ENCODE peak calls at places on chromosomes 3 and 15, in four cellular contexts. Z, W, D and Y are unnamed samples.

GRCh38 chr15:63884953-63885352 is 51.2 kb upstream of the HERC1 start:
- DNase-seq in Z (no peak), W (no peak), D (no peak), Y (no peak)

GRCh38 chr15:92809880-92810361 is 90.2 kb upstream of the CHD2 start:
- DNase-seq in Z (no peak), W (no peak), D (peak), Y (no peak)

GRCh38 chr3:82133070-82133606 is 371.7 kb upstream of the GBE1 start:
- DNase-seq in Z (peak), W (peak), D (peak), Y (peak)

GRCh38 chr3:146181181-146181580 is 20.2 kb upstream of the PLOD2 start:
- DNase-seq in Z (no peak), W (no peak), D (no peak), Y (no peak)

GRCh38 chr15:98428253-98428989 is 219.9 kb upstream of the IGF1R start:
- DNase-seq in Z (peak), W (peak), D (peak), Y (peak)

GRCh38 chr15:40420071-40420713 is 14.6 kb downstream of the IVD start:
- DNase-seq in Z (no peak), W (no peak), D (no peak), Y (no peak)

GRCh38 chr3:181730364-181730763 is 18.6 kb downstream of the SOX2 start:
- DNase-seq in Z (no peak), W (no peak), D (no peak), Y (no peak)

GRCh38 chr3:161796780-161797179 is 300.2 kb downstream of the OTOL1 start:
- DNase-seq in Z (no peak), W (no peak), D (no peak), Y (no peak)

GRCh38 chr3:160296591-160296990 is 71.4 kb downstream of the C3orf80 start:
- DNase-seq in Z (no peak), W (no peak), D (no peak), Y (no peak)

GRCh38 chr15:52760562-52760961 is 29.6 kb downstream of the ONECUT1 start:
- DNase-seq in Z (no peak), W (no peak), D (no peak), Y (no peak)

GRCh38 chr3:186683996-186684395 is 18.2 kb downstream of the HRG start:
- DNase-seq in Z (no peak), W (no peak), D (no peak), Y (no peak)

GRCh38 chr3:7328339-7328738 is 467.4 kb downstream of the GRM7 start:
- DNase-seq in Z (no peak), W (no peak), D (no peak), Y (no peak)

GRCh38 chr3:59894425-59895146 is 844.8 kb upstream of the CFAP20DC start:
- DNase-seq in Z (no peak), W (no peak), D (no peak), Y (no peak)

GRCh38 chr3:34886443-34886842 is 752.9 kb upstream of the ARPP21 start:
- DNase-seq in Z (no peak), W (no peak), D (no peak), Y (peak)

GRCh38 chr3:26574766-26575165 is 47.8 kb upstream of the LRRC3B start:
- DNase-seq in Z (no peak), W (no peak), D (no peak), Y (no peak)

GRCh38 chr15:91308855-91309254 is 208.8 kb downstream of the SV2B start:
- DNase-seq in Z (no peak), W (no peak), D (no peak), Y (no peak)

GRCh38 chr15:78407889-78408640 is 30.0 kb upstream of the IREB2 start:
- DNase-seq in Z (no peak), W (no peak), D (no peak), Y (peak)

GRCh38 chr3:57827757-57828156 is 71.6 kb downstream of the SLMAP start:
- DNase-seq in Z (no peak), W (no peak), D (no peak), Y (no peak)

GRCh38 chr15:74858366-74858735 is 14.8 kb downstream of the SCAMP2 start:
- DNase-seq in Z (no peak), W (no peak), D (no peak), Y (no peak)

GRCh38 chr15:78509726-78510312 is 2.4 kb downstream of the HYKK start:
- DNase-seq in Z (no peak), W (no peak), D (no peak), Y (no peak)

GRCh38 chr3:167110906-167111305 is 269.2 kb downstream of the ZBBX start:
- DNase-seq in Z (no peak), W (no peak), D (no peak), Y (no peak)

GRCh38 chr3:158084661-158085060 is 21.6 kb downstream of the SHOX2 start:
- DNase-seq in Z (no peak), W (no peak), D (no peak), Y (no peak)

GRCh38 chr3:47824541-47825473 is 21.9 kb downstream of the DHX30 start:
- DNase-seq in Z (peak), W (peak), D (peak), Y (peak)

GRCh38 chr3:107117922-107118576 is 259.2 kb upstream of the CCDC54 start:
- DNase-seq in Z (peak), W (peak), D (peak), Y (peak)

GRCh38 chr15:98658831-98659699 is 10.7 kb downstream of the IGF1R start:
- DNase-seq in Z (peak), W (peak), D (peak), Y (peak)

GRCh38 chr15:68646751-68647150 is 68.0 kb downstream of the CORO2B start:
- DNase-seq in Z (no peak), W (no peak), D (no peak), Y (peak)

GRCh38 chr3:139110072-139110830 is 65.6 kb upstream of the PRR23C start:
- DNase-seq in Z (no peak), W (no peak), D (no peak), Y (no peak)

GRCh38 chr15:78840661-78841060 is 29.4 kb upstream of the ADAMTS7 start:
- DNase-seq in Z (no peak), W (no peak), D (no peak), Y (peak)

GRCh38 chr3:46520531-46520930 is 22.8 kb downstream of the RTP3 start:
- DNase-seq in Z (no peak), W (no peak), D (no peak), Y (no peak)

GRCh38 chr3:46586738-46587246 is 20.7 kb upstream of the LRRC2 start:
- DNase-seq in Z (no peak), W (no peak), D (no peak), Y (no peak)

GRCh38 chr3:52779411-52780297 is 2.3 kb downstream of the ITIH1 start:
- DNase-seq in Z (no peak), W (no peak), D (no peak), Y (no peak)

GRCh38 chr3:170323371-170323770 is 34.1 kb upstream of the SKIL start:
- DNase-seq in Z (no peak), W (peak), D (no peak), Y (no peak)

GRCh38 chr15:67943475-67943874 is 103.6 kb upstream of the RNU6-1 start:
- DNase-seq in Z (no peak), W (peak), D (no peak), Y (no peak)

GRCh38 chr15:99590913-99591646 is 25.3 kb downstream of the MEF2A start:
- DNase-seq in Z (no peak), W (no peak), D (no peak), Y (no peak)

GRCh38 chr3:57036952-57037351 is 23.5 kb upstream of the SPATA12 start:
- DNase-seq in Z (no peak), W (no peak), D (no peak), Y (no peak)

GRCh38 chr3:139537325-139537724 is 2.2 kb downstream of the RBP1 start:
- DNase-seq in Z (peak), W (peak), D (no peak), Y (peak)

GRCh38 chr15:91338763-91339162 is 238.7 kb downstream of the SV2B start:
- DNase-seq in Z (no peak), W (no peak), D (no peak), Y (no peak)

GRCh38 chr15:43218908-43219706 is 1.7 kb downstream of the EPB42 start:
- DNase-seq in Z (no peak), W (no peak), D (peak), Y (peak)

GRCh38 chr3:126147147-126147931 is 33.0 kb downstream of the ALDH1L1 start:
- DNase-seq in Z (no peak), W (no peak), D (no peak), Y (no peak)
- TF ChIP-seq ELF1 in Z (no peak), W (no peak), D (no peak), Y (no peak)

GRCh38 chr3:127674099-127674792 is 1.5 kb downstream of the ABTB1 start:
- DNase-seq in Z (no peak), W (no peak), D (no peak), Y (no peak)
- TF ChIP-seq ELF1 in Z (no peak), W (no peak), D (no peak), Y (no peak)

GRCh38 chr3:71419369-71419768 is 164.2 kb downstream of the FOXP1 start:
- DNase-seq in Z (no peak), W (no peak), D (no peak), Y (no peak)

GRCh38 chr3:71421475-71421819 is 162.1 kb downstream of the FOXP1 start:
- DNase-seq in Z (no peak), W (no peak), D (no peak), Y (no peak)

GRCh38 chr3:71421820-71422566 is 161.5 kb downstream of the FOXP1 start:
- DNase-seq in Z (no peak), W (no peak), D (no peak), Y (no peak)

GRCh38 chr3:71425491-71426071 is 157.9 kb downstream of the FOXP1 start:
- DNase-seq in Z (no peak), W (no peak), D (no peak), Y (no peak)

DNA sequence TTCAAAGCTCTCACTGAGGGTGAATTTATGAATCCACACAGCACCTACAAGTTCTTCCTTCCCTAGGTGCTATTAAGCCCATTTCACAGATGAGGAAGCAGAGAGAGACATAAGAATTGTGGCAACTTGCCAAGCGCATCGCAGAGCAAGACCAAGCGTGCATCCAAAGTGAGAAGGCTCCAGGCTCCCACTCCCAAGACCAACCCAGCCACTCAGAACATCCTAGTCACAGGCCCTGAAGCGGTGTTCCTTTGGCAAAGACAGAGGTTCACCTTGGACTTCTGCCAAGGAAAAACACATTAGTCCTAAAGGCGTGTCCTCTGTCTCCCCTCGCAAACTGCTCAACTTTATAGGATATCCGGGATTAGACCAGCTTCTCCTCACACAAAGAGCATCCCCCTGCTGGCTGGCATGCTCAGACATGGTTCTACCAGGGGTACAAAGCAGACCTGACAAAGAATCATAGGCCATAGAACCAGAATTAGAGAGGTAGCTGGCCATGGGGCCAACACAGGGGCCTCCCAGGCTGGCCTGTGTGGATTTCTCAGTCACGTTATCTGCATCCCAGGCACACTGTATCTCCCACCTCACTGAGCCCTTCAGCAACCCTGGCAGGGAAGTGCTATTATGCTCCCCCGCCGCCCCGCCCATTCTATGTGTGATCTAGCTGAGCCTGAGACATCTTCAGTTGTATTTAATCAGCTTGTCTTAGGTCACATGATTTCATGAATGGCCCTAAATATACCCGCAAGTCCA is 160.2 kb downstream of the FOXP1 start:
- DNase-seq in Z (no peak), W (no peak), D (peak), Y (peak)
- TF ChIP-seq ELF1 in Z (no peak), W (no peak), D (no peak), Y (no peak)

GRCh38 chr3:69210068-69210730 is 87.8 kb upstream of the LMOD3 start:
- DNase-seq in Z (no peak), W (no peak), D (no peak), Y (no peak)

GRCh38 chr3:69214241-69214640 is 91.8 kb upstream of the LMOD3 start:
- DNase-seq in Z (no peak), W (no peak), D (no peak), Y (no peak)

GRCh38 chr3:69209413-69209812 is 87.0 kb upstream of the LMOD3 start:
- DNase-seq in Z (no peak), W (no peak), D (no peak), Y (no peak)

GRCh38 chr3:69216981-69217380 is 94.6 kb upstream of the LMOD3 start:
- DNase-seq in Z (no peak), W (no peak), D (no peak), Y (no peak)

GRCh38 chr3:69212411-69213160 is 90.2 kb upstream of the LMOD3 start:
- DNase-seq in Z (no peak), W (peak), D (no peak), Y (no peak)
- TF ChIP-seq ELF1 in Z (no peak), W (no peak), D (no peak), Y (no peak)

GRCh38 chr3:32438596-32439344 is 47.1 kb downstream of the CMTM7 start:
- DNase-seq in Z (no peak), W (no peak), D (no peak), Y (no peak)
- TF ChIP-seq ELF1 in Z (no peak), W (no peak), D (no peak), Y (no peak)

DNA sequence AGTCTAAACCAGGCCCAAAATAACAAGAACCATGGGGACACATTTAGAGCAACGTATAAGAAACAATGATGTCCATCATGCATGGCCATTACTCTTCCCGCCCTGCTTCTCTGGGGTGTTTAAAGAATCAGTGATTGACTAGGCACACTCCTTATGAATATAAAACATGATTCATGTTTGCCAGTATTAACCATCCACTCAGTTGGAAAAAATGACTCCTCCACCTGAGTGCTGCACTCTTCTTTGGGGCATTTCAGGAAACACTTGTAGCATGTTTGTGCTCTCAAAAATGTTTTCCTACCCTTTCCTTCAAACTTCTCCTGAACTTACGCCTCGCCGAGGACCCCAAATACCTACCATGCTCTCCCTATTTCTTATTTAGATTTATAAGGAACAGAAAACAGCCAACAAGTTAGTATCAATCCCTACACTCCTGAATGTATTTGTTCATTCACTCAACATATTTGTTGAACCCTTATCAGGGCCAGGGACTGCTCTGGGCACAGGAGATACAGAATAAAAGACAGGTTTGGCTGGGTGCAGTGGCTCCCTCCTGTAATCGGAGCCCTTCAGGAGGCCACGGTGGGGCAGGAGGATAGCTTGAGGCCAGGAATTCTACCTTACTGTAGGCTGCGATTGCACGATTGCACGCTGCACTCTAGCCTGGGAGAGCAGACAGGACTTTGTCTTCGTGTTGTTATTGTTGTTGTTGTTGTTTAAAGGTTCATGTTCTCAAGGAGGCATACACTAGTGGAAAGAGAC is 137.0 kb downstream of the TMCO5A start:
- DNase-seq in Z (no peak), W (no peak), D (no peak), Y (no peak)
- TF ChIP-seq ELF1 in Z (no peak), W (no peak), D (no peak), Y (no peak)

GRCh38 chr3:23256741-23257435 is 53.8 kb downstream of the UBE2E2 start:
- DNase-seq in Z (no peak), W (no peak), D (no peak), Y (no peak)

GRCh38 chr3:23258110-23258509 is 55.0 kb downstream of the UBE2E2 start:
- DNase-seq in Z (no peak), W (no peak), D (no peak), Y (no peak)

GRCh38 chr3:23263796-23264195 is 60.7 kb downstream of the UBE2E2 start:
- DNase-seq in Z (no peak), W (no peak), D (no peak), Y (no peak)

GRCh38 chr3:23254875-23255274 is 51.7 kb downstream of the UBE2E2 start:
- DNase-seq in Z (no peak), W (no peak), D (no peak), Y (no peak)

DNA sequence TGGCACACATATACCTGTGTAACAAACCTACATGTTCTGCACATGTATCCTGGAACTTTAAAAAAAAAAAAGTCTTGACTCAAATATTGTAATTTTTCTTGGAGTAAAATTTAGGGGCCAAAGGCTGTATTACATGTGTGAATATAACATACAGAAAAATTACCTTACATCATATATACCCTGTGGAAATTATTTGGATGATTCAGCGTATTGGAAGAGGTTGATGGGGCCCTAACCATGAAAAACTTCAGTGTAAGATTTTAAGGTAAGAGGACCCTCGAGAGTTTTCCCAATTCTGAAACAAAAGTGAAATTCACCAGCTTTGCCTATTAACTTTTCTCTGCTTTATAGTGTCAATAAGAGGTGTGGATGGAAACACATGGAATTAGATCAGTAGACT is 56.4 kb downstream of the UBE2E2 start:
- DNase-seq in Z (no peak), W (no peak), D (no peak), Y (no peak)
- TF ChIP-seq ELF1 in Z (no peak), W (no peak), D (no peak), Y (no peak)

GRCh38 chr3:188780188-188781147 is 391.3 kb upstream of the TPRG1 start:
- DNase-seq in Z (no peak), W (peak), D (no peak), Y (no peak)
- TF ChIP-seq ELF1 in Z (no peak), W (no peak), D (no peak), Y (no peak)